ENCODE peak calls at places on chromosomes 1 and 21, in five cellular contexts. One of them, this sample, is unnamed. For H3K27me3, the result is how much of the 10 kb centered on the place peaks cover.

GRCh38 chr1:72137665-72138064 is 144.7 kb downstream of the NEGR1 start:
- DNase-seq in Panc1: no peak
- DNase-seq in HepG2: no peak
- DNase-seq in stomach: no peak
- DNase-seq in transverse colon: no peak
- DNase-seq in this sample: no peak

GRCh38 chr1:14955402-14955801 is 198.1 kb upstream of the TMEM51 start:
- DNase-seq in Panc1: no peak
- DNase-seq in HepG2: no peak
- DNase-seq in stomach: no peak
- DNase-seq in transverse colon: no peak
- DNase-seq in this sample: no peak

GRCh38 chr1:54384921-54385726 is 21.1 kb downstream of the SSBP3 start:
- DNase-seq in transverse colon: no peak
- DNase-seq in stomach: no peak
- DNase-seq in Panc1: no peak
- DNase-seq in HepG2: no peak
- DNase-seq in this sample: peak

GRCh38 chr1:226690460-226690982 is 48.6 kb downstream of the ITPKB start:
- DNase-seq in HepG2: no peak
- DNase-seq in Panc1: no peak
- DNase-seq in transverse colon: no peak
- DNase-seq in stomach: no peak
- DNase-seq in this sample: peak

GRCh38 chr1:8070381-8070811 is 44.3 kb upstream of the ERRFI1 start:
- DNase-seq in transverse colon: no peak
- DNase-seq in Panc1: no peak
- DNase-seq in stomach: peak
- DNase-seq in HepG2: peak
- DNase-seq in this sample: peak

GRCh38 chr1:43439781-43440180 is 13.9 kb downstream of the HYI start:
- DNase-seq in Panc1: no peak
- DNase-seq in stomach: peak
- DNase-seq in HepG2: no peak
- DNase-seq in transverse colon: peak
- DNase-seq in this sample: no peak

GRCh38 chr1:43981135-43981491 is 2.1 kb downstream of the B4GALT2 start:
- DNase-seq in HepG2: no peak
- DNase-seq in stomach: peak
- DNase-seq in Panc1: no peak
- DNase-seq in transverse colon: peak
- DNase-seq in this sample: no peak

GRCh38 chr21:45509566-45510465 is 32.4 kb downstream of the SLC19A1 start:
- DNase-seq in HepG2: no peak
- DNase-seq in Panc1: no peak
- DNase-seq in transverse colon: no peak
- DNase-seq in stomach: no peak
- DNase-seq in this sample: no peak

GRCh38 chr1:92832537-92833160 is 809 bp downstream of the RPL5 start:
- DNase-seq in stomach: no peak
- DNase-seq in transverse colon: no peak
- DNase-seq in Panc1: no peak
- DNase-seq in HepG2: no peak
- DNase-seq in this sample: no peak

GRCh38 chr1:159881930-159882839 is 17.8 kb downstream of the CFAP45 start:
- DNase-seq in HepG2: peak
- DNase-seq in transverse colon: peak
- DNase-seq in stomach: peak
- DNase-seq in Panc1: peak
- DNase-seq in this sample: peak

GRCh38 chr21:34705032-34705431 is 36.2 kb downstream of the CLIC6 start:
- DNase-seq in transverse colon: no peak
- DNase-seq in stomach: no peak
- DNase-seq in Panc1: no peak
- DNase-seq in HepG2: no peak
- DNase-seq in this sample: peak

GRCh38 chr1:156676820-156677615 is at the start of gene NES:
- DNase-seq in HepG2: peak
- DNase-seq in Panc1: no peak
- DNase-seq in transverse colon: peak
- DNase-seq in stomach: no peak
- DNase-seq in this sample: no peak

GRCh38 chr1:185733818-185734709 is at the start of gene HMCN1:
- DNase-seq in stomach: peak
- DNase-seq in transverse colon: peak
- DNase-seq in HepG2: peak
- DNase-seq in Panc1: no peak
- DNase-seq in this sample: peak
- TF ChIP-seq POLR2AphosphoS5 in stomach: no peak
- TF ChIP-seq POLR2AphosphoS5 in transverse colon: no peak
- TF ChIP-seq POLR2AphosphoS5 in HepG2: no peak
- TF ChIP-seq POLR2AphosphoS5 in Panc1: no peak
- TF ChIP-seq POLR2AphosphoS5 in this sample: peak

DNA sequence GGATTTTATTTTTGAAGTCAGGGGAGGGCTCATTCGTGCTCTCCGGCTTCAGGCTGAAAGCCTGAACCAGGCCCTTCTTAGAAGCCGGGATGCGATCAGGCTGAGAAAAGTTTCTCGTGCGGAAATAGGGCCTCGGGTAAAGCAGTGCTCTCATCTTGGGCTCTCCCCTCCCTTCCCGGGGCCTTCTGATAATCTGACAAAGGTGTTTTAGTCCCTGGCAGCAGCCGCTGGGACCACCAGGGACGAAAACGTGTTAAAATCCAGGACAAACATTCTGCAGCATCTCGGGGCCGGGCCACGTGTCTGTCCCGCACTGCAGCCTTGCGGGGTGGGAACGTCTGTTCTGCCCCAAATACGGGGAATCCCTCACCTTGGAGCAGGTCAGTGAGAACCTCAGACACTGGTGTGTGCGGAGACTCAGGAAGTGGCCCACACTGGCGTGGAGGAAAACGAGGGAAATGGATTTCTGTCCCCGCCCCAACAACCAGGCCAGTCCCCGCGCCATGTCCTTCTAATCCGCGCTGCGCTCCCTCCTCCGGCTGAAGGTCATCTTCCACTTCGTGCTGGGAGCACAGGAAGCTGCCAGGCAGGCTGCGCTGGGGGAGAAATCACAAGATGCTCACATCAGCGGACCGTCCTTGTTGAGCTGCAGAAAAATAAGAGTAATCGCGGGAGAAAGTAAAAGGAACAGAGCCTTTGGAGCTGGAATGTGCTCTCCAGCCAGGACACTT is 16.6 kb upstream of the AJAP1 start:
- DNase-seq in Panc1: no peak
- DNase-seq in HepG2: no peak
- DNase-seq in transverse colon: no peak
- DNase-seq in stomach: no peak
- DNase-seq in this sample: no peak
- TF ChIP-seq CTCF in Panc1: no peak
- TF ChIP-seq CTCF in HepG2: no peak
- TF ChIP-seq CTCF in transverse colon: no peak
- TF ChIP-seq CTCF in stomach: no peak
- TF ChIP-seq CTCF in this sample: no peak

GRCh38 chr1:177710973-177711372 is 258.9 kb downstream of the SEC16B start:
- DNase-seq in HepG2: no peak
- DNase-seq in transverse colon: no peak
- DNase-seq in Panc1: no peak
- DNase-seq in stomach: no peak
- DNase-seq in this sample: no peak
- H3K27me3 ChIP-seq in HepG2: under half
- H3K27me3 ChIP-seq in transverse colon: under half
- H3K27me3 ChIP-seq in Panc1: under half
- H3K27me3 ChIP-seq in stomach: under half
- H3K27me3 ChIP-seq in this sample: under half

GRCh38 chr1:176102700-176103244 is 104.3 kb downstream of the COP1 start:
- DNase-seq in transverse colon: no peak
- DNase-seq in HepG2: no peak
- DNase-seq in stomach: no peak
- DNase-seq in Panc1: no peak
- DNase-seq in this sample: no peak

GRCh38 chr1:176096015-176096414 is 111.1 kb downstream of the COP1 start:
- DNase-seq in transverse colon: no peak
- DNase-seq in stomach: no peak
- DNase-seq in Panc1: no peak
- DNase-seq in HepG2: no peak
- DNase-seq in this sample: no peak

GRCh38 chr1:176102243-176102642 is 104.8 kb downstream of the COP1 start:
- DNase-seq in HepG2: no peak
- DNase-seq in Panc1: no peak
- DNase-seq in stomach: no peak
- DNase-seq in transverse colon: no peak
- DNase-seq in this sample: no peak

DNA sequence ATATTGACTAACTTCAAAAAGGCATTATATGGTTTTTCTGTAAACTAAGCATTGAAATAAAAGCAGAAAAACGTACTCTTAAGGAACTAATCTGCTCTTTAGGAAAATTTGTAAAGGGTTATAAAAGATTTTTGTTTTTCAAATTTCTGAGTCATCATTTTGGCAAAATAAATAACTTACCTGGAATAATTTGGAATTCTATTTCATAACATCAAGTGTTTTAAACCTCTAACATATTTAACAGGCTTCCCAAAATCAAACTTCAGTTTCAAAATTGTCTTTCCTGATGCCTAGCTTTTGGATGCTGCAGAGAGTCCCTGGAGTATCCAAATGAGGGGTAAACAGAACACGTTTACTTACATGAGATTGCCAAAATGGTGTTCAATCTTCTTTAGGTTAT is 108.5 kb downstream of the COP1 start:
- DNase-seq in HepG2: no peak
- DNase-seq in stomach: no peak
- DNase-seq in Panc1: no peak
- DNase-seq in transverse colon: no peak
- DNase-seq in this sample: no peak
- TF ChIP-seq POLR2AphosphoS5 in HepG2: no peak
- TF ChIP-seq POLR2AphosphoS5 in stomach: no peak
- TF ChIP-seq POLR2AphosphoS5 in Panc1: no peak
- TF ChIP-seq POLR2AphosphoS5 in transverse colon: no peak
- TF ChIP-seq POLR2AphosphoS5 in this sample: no peak

DNA sequence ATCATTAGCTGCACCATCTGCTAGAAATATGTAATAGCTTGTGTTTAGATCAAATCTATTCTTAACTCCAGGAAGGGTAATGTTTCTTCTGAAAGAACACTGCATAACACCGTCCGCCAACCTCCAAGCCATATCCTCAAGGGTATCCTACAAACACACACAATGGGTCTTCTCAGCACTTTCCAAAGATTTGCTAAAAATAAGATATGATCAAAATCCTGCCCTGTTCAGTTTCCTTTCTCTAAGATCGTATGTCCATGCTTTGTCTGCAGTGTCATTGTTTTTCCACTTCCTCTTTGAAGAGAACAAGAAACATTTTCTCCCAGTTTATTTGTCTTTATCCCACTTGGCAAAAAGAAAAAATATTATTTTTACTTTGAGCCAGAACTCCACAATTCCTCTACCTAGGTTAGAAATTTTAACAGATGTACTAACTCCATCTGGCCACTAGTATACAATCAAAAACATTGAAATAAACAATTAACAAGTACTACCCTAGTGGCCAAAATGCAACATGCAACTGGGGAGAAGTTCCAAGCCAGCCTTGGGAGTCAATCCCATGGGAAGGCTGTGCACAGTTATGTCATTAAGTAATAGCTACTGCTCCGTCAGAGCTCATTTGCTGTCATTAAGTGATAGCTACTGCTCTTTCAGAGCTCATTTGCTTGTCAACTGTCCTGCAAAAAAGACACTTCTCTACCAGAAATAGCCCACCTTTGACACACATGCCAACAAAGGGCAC is 37.8 kb downstream of the FRRS1 start:
- DNase-seq in HepG2: peak
- DNase-seq in stomach: no peak
- DNase-seq in Panc1: no peak
- DNase-seq in transverse colon: no peak
- DNase-seq in this sample: no peak
- TF ChIP-seq CTCF in HepG2: no peak
- TF ChIP-seq CTCF in stomach: peak
- TF ChIP-seq CTCF in Panc1: peak
- TF ChIP-seq CTCF in transverse colon: peak
- TF ChIP-seq CTCF in this sample: peak

GRCh38 chr1:27597511-27598216 is 6.3 kb downstream of the AHDC1 start:
- DNase-seq in stomach: no peak
- DNase-seq in Panc1: no peak
- DNase-seq in HepG2: no peak
- DNase-seq in transverse colon: no peak
- DNase-seq in this sample: no peak
- H3K27me3 ChIP-seq in stomach: under half
- H3K27me3 ChIP-seq in Panc1: under half
- H3K27me3 ChIP-seq in HepG2: under half
- H3K27me3 ChIP-seq in transverse colon: under half
- H3K27me3 ChIP-seq in this sample: under half

DNA sequence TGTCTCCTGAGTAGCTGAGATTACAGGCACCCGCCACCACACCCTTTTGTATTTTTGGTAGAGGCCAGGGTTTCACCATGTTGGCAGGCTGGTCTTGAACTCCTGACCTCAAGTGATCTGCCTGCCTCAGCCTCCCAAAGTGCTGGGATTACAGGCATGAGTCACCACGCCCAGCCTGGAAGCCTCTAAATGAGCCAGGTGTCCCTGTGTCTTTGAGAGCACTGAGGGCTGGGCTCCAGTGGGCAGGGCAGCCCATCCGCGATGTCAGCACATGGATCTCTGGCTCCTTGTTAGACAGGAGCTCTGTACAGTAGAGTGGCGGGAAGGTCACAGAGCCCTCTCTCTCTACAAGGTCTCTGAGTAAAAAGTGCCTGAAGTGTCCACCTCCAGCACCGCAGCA is 124.3 kb downstream of the PGBD5 start:
- DNase-seq in stomach: no peak
- DNase-seq in Panc1: no peak
- DNase-seq in transverse colon: no peak
- DNase-seq in HepG2: no peak
- DNase-seq in this sample: no peak
- TF ChIP-seq POLR2AphosphoS5 in stomach: no peak
- TF ChIP-seq POLR2AphosphoS5 in Panc1: no peak
- TF ChIP-seq POLR2AphosphoS5 in transverse colon: no peak
- TF ChIP-seq POLR2AphosphoS5 in HepG2: no peak
- TF ChIP-seq POLR2AphosphoS5 in this sample: no peak

DNA sequence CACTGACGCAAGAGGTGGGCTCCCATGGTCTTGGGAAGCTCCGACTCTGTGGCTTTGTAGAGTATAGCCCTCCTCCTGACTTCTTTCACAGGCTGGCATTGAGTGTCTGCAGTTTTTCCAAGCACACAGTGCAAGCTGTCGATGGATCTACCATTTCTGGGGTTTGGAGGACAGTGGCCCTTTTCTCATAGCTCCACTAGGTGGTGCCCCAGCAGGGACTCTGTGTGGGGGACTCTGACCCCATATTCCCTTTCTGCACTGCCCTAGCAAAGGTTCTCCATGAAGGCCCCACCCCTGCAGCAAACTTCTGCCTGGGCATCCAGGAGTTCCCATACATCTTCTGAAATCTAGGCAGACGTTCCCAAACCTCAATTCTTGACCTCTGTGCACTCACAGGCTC is 236.2 kb downstream of the COL11A1 start:
- DNase-seq in transverse colon: no peak
- DNase-seq in stomach: no peak
- DNase-seq in Panc1: no peak
- DNase-seq in HepG2: no peak
- DNase-seq in this sample: no peak
- TF ChIP-seq CTCF in transverse colon: no peak
- TF ChIP-seq CTCF in stomach: no peak
- TF ChIP-seq CTCF in Panc1: no peak
- TF ChIP-seq CTCF in HepG2: no peak
- TF ChIP-seq CTCF in this sample: no peak

This sample was measured in prostate gland.